ENCODE peak calls at places on chromosomes 12 and 14, in seven cellular contexts. R is A549, U is IMR-90, S is HepG2, T is GM12878, K is SK-N-SH, V is H1. D is an unnamed sample.

GRCh38 chr12:56716933-56717880 is 7.9 kb downstream of the NACA start:
- DNase-seq in R (no peak), U (no peak), S (no peak), T (no peak), K (no peak), V (no peak), D (no peak)

GRCh38 chr14:68761391-68761790 is 31.5 kb downstream of the ZFP36L1 start:
- DNase-seq in R (no peak), U (no peak), S (no peak), T (no peak), K (no peak), V (no peak), D (no peak)

GRCh38 chr14:64758025-64758521 is 53.8 kb downstream of the PLEKHG3 start:
- DNase-seq in R (no peak), U (peak), S (no peak), T (no peak), K (no peak), V (no peak), D (no peak)

GRCh38 chr14:29738056-29738455 is 189.6 kb downstream of the PRKD1 start:
- DNase-seq in R (no peak), U (no peak), S (no peak), T (no peak), K (no peak), V (no peak), D (no peak)

GRCh38 chr12:91841786-91842185 is 303.9 kb downstream of the BTG1 start:
- DNase-seq in R (no peak), U (no peak), S (no peak), T (no peak), K (no peak), V (no peak), D (no peak)

GRCh38 chr12:130590685-130591084 is 125.4 kb downstream of the RIMBP2 start:
- DNase-seq in R (no peak), U (no peak), S (no peak), T (no peak), K (no peak), V (no peak), D (no peak)

GRCh38 chr12:57096099-57096572 is 7.2 kb downstream of the NAB2 start:
- DNase-seq in R (no peak), U (no peak), S (no peak), T (no peak), K (peak), V (no peak), D (peak)

GRCh38 chr12:58412466-58412865 is 471.1 kb downstream of the ATP23 start:
- DNase-seq in R (no peak), U (no peak), S (no peak), T (no peak), K (no peak), V (no peak), D (no peak)

GRCh38 chr12:75784591-75784990 is 247.0 kb downstream of the PHLDA1 start:
- DNase-seq in R (no peak), U (peak), S (peak), T (no peak), K (peak), V (no peak), D (no peak)

GRCh38 chr12:53214687-53215455 is 7.8 kb upstream of the ITGB7 start:
- DNase-seq in R (no peak), U (no peak), S (no peak), T (no peak), K (no peak), V (no peak), D (no peak)

GRCh38 chr12:94545937-94546771 is 86.5 kb upstream of the CEP83 start:
- DNase-seq in R (peak), U (peak), S (peak), T (peak), K (peak), V (peak), D (peak)

GRCh38 chr12:52056801-52057613 is 5.8 kb downstream of the NR4A1 start:
- DNase-seq in R (no peak), U (peak), S (no peak), T (no peak), K (no peak), V (no peak), D (no peak)

GRCh38 chr12:68432622-68433021 is 100.5 kb upstream of the MDM1 start:
- DNase-seq in R (no peak), U (peak), S (no peak), T (no peak), K (no peak), V (no peak), D (no peak)

GRCh38 chr12:58850826-58851225 is 69.5 kb downstream of the LRIG3 start:
- DNase-seq in R (no peak), U (no peak), S (no peak), T (no peak), K (no peak), V (no peak), D (no peak)

GRCh38 chr14:54503476-54503875 is 6.2 kb upstream of the CGRRF1 start:
- DNase-seq in R (no peak), U (peak), S (peak), T (no peak), K (no peak), V (no peak), D (no peak)

GRCh38 chr12:122845865-122846621 is 10.8 kb downstream of the HIP1R start:
- DNase-seq in R (no peak), U (no peak), S (no peak), T (no peak), K (peak), V (no peak), D (no peak)

GRCh38 chr12:95805864-95806669 is 15.5 kb upstream of the NTN4 start:
- DNase-seq in R (peak), U (peak), S (no peak), T (no peak), K (no peak), V (no peak), D (no peak)

GRCh38 chr14:99484106-99484505 is 2.9 kb downstream of the CCNK start:
- DNase-seq in R (no peak), U (no peak), S (no peak), T (no peak), K (no peak), V (no peak), D (no peak)

GRCh38 chr12:43291516-43291915 is 260.5 kb downstream of the ADAMTS20 start:
- DNase-seq in R (no peak), U (peak), S (no peak), T (no peak), K (no peak), V (no peak), D (no peak)

GRCh38 chr12:63826002-63826585 is 18.4 kb upstream of the SRGAP1 start:
- DNase-seq in R (peak), U (peak), S (peak), T (no peak), K (peak), V (no peak), D (peak)

GRCh38 chr14:70257526-70257925 is 68.8 kb upstream of the SLC8A3 start:
- DNase-seq in R (no peak), U (no peak), S (no peak), T (no peak), K (no peak), V (peak), D (peak)

GRCh38 chr14:71566276-71566675 is 366.0 kb upstream of the RGS6 start:
- DNase-seq in R (no peak), U (no peak), S (no peak), T (peak), K (no peak), V (no peak), D (no peak)

GRCh38 chr14:95137164-95137803 is 20.0 kb downstream of the DICER1 start:
- DNase-seq in R (no peak), U (no peak), S (no peak), T (no peak), K (no peak), V (no peak), D (no peak)
- TF ChIP-seq RFX5 in R (no peak), U (no peak), S (no peak), T (no peak), K (no peak), V (no peak), D (no peak)

DNA sequence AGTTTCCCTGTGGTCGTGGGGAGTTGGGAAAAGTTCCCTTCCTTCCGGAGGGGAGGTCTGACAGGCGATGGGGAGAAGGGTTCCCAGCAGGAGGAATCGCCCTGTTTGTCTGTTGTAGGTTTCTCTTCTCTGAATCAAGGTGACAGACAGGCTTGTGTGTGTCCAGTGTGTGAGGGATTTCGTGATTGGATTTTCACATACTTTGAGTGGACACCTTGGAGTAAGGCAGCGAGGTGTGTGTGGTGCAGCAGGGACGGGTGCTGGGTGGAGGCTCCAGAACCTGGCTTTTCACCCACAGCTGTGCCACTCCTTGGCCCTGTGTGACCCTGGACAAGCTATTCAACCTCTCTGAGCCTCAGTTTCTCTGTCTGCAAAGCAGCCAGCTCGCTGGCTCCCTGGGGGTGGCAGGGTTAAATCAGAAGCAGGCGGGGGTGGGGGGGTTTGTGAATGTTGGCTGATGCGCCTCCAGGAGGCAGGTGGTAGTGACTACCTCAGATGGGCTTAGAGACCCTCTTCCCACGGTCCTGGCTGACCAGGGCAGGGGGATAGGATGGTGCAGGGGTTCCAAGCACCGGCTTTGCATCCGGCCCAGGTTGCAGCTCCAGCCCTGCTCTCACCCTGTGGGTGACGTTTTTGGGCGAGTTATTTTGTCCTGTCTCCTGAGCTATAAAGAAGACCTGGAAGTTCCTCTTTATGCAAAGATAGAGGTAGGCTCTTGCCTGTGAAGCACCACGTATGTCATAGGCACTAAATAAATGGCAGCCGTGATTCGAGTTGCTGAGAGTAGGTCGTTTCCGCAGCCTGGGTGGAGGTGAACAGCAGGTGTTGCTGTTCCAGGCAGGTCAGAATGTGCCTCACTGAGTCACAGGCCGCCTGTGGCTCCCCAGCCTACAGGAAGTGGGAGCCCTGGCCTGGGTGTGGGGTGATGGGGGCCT is 687 bp downstream of the BDKRB2 start:
- DNase-seq in R (peak), U (no peak), S (no peak), T (no peak), K (no peak), V (no peak), D (no peak)
- TF ChIP-seq RFX5 in R (no peak), U (no peak), S (no peak), T (no peak), K (no peak), V (no peak), D (no peak)

DNA sequence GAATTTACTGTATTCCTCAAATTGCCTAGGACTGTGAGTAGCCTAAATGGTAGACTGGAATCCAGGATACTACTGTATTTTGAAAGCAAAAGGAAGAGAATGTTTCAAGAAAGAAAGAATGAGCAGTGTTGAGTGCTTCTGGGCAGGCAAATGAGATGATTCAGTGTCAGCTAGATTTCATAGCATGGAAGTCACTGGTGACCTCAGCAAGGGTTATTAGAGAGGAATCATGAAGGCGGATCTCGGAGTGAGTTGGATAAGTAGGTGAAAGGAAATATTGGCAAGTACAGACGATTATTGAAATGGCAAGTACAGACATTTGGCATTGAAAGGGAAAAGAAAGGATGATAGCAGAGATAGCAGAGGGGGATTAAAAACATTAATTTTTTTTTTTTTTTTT is 27.1 kb downstream of the VRK1 start:
- DNase-seq in R (no peak), U (peak), S (no peak), T (no peak), K (no peak), V (no peak), D (no peak)
- TF ChIP-seq RFX5 in R (no peak), U (no peak), S (no peak), T (no peak), K (no peak), V (no peak), D (no peak)

GRCh38 chr12:105948331-105948730 is 190.4 kb downstream of the NUAK1 start:
- DNase-seq in R (no peak), U (peak), S (no peak), T (no peak), K (no peak), V (no peak), D (no peak)
- TF ChIP-seq RFX5 in R (no peak), U (no peak), S (no peak), T (no peak), K (no peak), V (no peak), D (no peak)